ENCODE peak calls at places on chromosomes 1 and 21, in seven cellular contexts. One of them, this sample, is unnamed.

GRCh38 chr1:211092955-211093354 is 41.0 kb downstream of the KCNH1 start:
- DNase-seq in hepatocyte: no peak
- DNase-seq in GM23338: no peak
- DNase-seq in HCT116: no peak
- DNase-seq in GM23248: no peak
- DNase-seq in PC-3: no peak
- DNase-seq in neural progenitor cell: no peak
- DNase-seq in this sample: no peak

GRCh38 chr1:23567996-23568607 is 8.8 kb upstream of the ID3 start:
- DNase-seq in hepatocyte: no peak
- DNase-seq in GM23338: peak; percentile 70
- DNase-seq in HCT116: no peak
- DNase-seq in GM23248: peak; percentile 49
- DNase-seq in PC-3: no peak
- DNase-seq in neural progenitor cell: peak; percentile 92
- DNase-seq in this sample: no peak

GRCh38 chr1:59526240-59526639 is 229.3 kb downstream of the FGGY start:
- DNase-seq in hepatocyte: no peak
- DNase-seq in GM23338: no peak
- DNase-seq in HCT116: no peak
- DNase-seq in GM23248: peak; percentile 37
- DNase-seq in PC-3: peak; percentile 28
- DNase-seq in neural progenitor cell: no peak
- DNase-seq in this sample: no peak

GRCh38 chr1:63782982-63783381 is 9.2 kb downstream of the ROR1 start:
- DNase-seq in hepatocyte: no peak
- DNase-seq in GM23338: peak; percentile 83
- DNase-seq in HCT116: no peak
- DNase-seq in GM23248: no peak
- DNase-seq in PC-3: no peak
- DNase-seq in neural progenitor cell: no peak
- DNase-seq in this sample: no peak

GRCh38 chr1:150808134-150808533 is at the start of gene CTSK:
- DNase-seq in hepatocyte: peak; percentile 12
- DNase-seq in GM23338: peak; percentile 21
- DNase-seq in HCT116: no peak
- DNase-seq in GM23248: peak; percentile 77
- DNase-seq in PC-3: no peak
- DNase-seq in neural progenitor cell: no peak
- DNase-seq in this sample: no peak

GRCh38 chr1:32972814-32973428 is 8.3 kb upstream of the RNF19B start:
- DNase-seq in hepatocyte: peak; percentile 73
- DNase-seq in GM23338: peak; percentile 93
- DNase-seq in HCT116: no peak
- DNase-seq in GM23248: peak; percentile 63
- DNase-seq in PC-3: peak; percentile 67
- DNase-seq in neural progenitor cell: peak; percentile 91
- DNase-seq in this sample: no peak

GRCh38 chr1:244150665-244151064 is 99.6 kb downstream of the ZBTB18 start:
- DNase-seq in hepatocyte: no peak
- DNase-seq in GM23338: no peak
- DNase-seq in HCT116: no peak
- DNase-seq in GM23248: no peak
- DNase-seq in PC-3: no peak
- DNase-seq in neural progenitor cell: no peak
- DNase-seq in this sample: no peak

GRCh38 chr21:45910155-45910547 is 71.4 kb upstream of the COL6A1 start:
- DNase-seq in hepatocyte: no peak
- DNase-seq in GM23338: no peak
- DNase-seq in HCT116: no peak
- DNase-seq in GM23248: no peak
- DNase-seq in PC-3: no peak
- DNase-seq in neural progenitor cell: no peak
- DNase-seq in this sample: no peak

GRCh38 chr1:232011961-232012360 is 385.4 kb downstream of the DISC1 start:
- DNase-seq in hepatocyte: no peak
- DNase-seq in GM23338: no peak
- DNase-seq in HCT116: no peak
- DNase-seq in GM23248: peak; percentile 51
- DNase-seq in PC-3: no peak
- DNase-seq in neural progenitor cell: no peak
- DNase-seq in this sample: no peak

GRCh38 chr1:75130312-75130677 is 3.9 kb upstream of the LHX8 start:
- DNase-seq in hepatocyte: no peak
- DNase-seq in GM23338: peak; percentile 70
- DNase-seq in HCT116: no peak
- DNase-seq in GM23248: no peak
- DNase-seq in PC-3: no peak
- DNase-seq in neural progenitor cell: peak; percentile 68
- DNase-seq in this sample: no peak

GRCh38 chr1:183651621-183652020 is 1.5 kb downstream of the APOBEC4 start:
- DNase-seq in hepatocyte: no peak
- DNase-seq in GM23338: no peak
- DNase-seq in HCT116: no peak
- DNase-seq in GM23248: no peak
- DNase-seq in PC-3: no peak
- DNase-seq in neural progenitor cell: no peak
- DNase-seq in this sample: no peak

GRCh38 chr21:36203603-36203889 is 46.9 kb downstream of the DOP1B start:
- DNase-seq in hepatocyte: peak; percentile 81
- DNase-seq in GM23338: no peak
- DNase-seq in HCT116: peak; percentile 59
- DNase-seq in GM23248: peak; percentile 96
- DNase-seq in PC-3: peak; percentile 86
- DNase-seq in neural progenitor cell: no peak
- DNase-seq in this sample: peak; percentile 37

DNA sequence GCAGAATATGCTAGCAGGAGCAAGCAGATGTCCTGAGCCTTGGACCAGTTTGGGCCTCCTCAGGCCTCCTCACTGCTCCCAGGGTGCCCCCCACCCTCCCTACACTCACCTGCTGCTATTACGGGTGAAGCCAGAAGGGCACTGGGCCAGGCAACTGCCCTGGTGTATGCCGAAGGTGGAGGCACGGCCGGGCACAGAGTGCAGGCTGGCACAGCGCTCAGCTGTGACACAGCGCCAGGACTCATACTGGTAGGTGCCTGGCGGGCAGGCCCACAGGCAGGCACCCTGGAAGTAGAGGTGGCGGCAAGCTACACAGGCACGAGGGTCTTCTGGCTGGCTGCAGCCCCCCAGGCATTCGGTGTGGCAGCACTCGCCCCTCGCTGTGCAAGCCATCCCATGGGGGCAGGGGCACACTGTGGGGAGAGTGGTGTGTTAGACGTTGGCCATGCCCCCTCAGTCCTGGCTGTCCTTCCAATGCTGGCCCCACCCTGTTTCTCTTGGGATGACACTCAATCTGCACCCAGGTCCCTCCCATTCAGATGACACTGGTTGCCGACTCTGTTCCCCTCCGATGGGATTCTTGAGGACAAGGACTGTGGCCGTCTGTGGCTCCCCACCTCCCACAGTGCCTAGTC is 7.0 kb downstream of the INSRR start:
- DNase-seq in hepatocyte: no peak
- DNase-seq in GM23338: no peak
- DNase-seq in HCT116: no peak
- DNase-seq in GM23248: no peak
- DNase-seq in PC-3: no peak
- DNase-seq in neural progenitor cell: no peak
- DNase-seq in this sample: no peak
- TF ChIP-seq EZH2phosphoT487 in hepatocyte: no peak
- TF ChIP-seq EZH2phosphoT487 in GM23338: no peak
- TF ChIP-seq EZH2phosphoT487 in HCT116: no peak
- TF ChIP-seq EZH2phosphoT487 in GM23248: no peak
- TF ChIP-seq EZH2phosphoT487 in PC-3: no peak
- TF ChIP-seq EZH2phosphoT487 in neural progenitor cell: no peak
- TF ChIP-seq EZH2phosphoT487 in this sample: no peak

GRCh38 chr21:42059141-42059540 is 12.0 kb upstream of the UMODL1 start:
- DNase-seq in hepatocyte: no peak
- DNase-seq in GM23338: no peak
- DNase-seq in HCT116: no peak
- DNase-seq in GM23248: no peak
- DNase-seq in PC-3: no peak
- DNase-seq in neural progenitor cell: no peak
- DNase-seq in this sample: no peak
- TF ChIP-seq EZH2 in hepatocyte: no peak
- TF ChIP-seq EZH2 in GM23338: no peak
- TF ChIP-seq EZH2 in HCT116: no peak
- TF ChIP-seq EZH2 in GM23248: no peak
- TF ChIP-seq EZH2 in PC-3: no peak
- TF ChIP-seq EZH2 in neural progenitor cell: no peak
- TF ChIP-seq EZH2 in this sample: no peak

DNA sequence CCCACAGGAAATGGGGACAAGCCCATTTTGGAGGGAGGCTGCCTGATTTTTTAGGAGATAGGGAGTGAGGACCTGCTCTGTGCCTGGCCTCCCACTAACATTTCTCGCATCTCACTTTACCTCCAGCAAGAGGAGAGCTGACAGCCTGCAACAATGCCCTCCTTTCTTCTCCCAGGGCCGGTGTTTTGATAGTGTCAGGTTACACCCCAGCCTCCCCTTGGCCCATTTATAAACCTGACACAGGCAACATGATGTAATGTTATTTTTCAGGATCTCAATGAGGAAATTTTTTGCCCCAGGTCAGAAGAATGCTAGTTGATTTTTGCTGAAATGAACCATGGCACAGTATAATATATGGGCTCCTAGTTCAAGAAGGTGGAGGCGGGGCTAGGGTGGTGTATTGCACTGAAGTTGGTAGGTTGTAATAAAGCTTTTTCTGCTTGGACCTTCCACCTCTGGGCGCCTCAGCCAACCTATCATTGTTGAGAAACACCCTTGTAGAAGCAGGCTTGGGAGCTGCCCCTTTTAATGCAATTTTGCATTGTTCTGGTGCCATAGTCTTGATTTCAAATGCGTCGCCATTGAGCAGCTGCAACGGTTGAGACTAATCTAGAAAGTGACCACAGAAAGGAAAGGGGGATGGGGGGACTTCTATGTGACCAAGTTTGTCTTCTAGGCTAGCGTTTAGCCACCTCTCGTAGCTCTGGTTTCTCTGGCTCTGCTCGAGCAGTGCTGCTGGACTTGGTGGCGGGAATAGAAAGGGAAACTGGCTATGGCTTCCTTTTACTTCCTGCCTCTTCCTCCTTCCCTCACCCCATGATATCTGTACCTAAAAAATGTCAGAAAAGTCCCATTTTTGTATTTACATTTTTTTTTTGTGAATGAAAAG is 53.0 kb downstream of the PBX1 start:
- DNase-seq in hepatocyte: peak; percentile 54
- DNase-seq in GM23338: peak; percentile 71
- DNase-seq in HCT116: peak; percentile 71
- DNase-seq in GM23248: peak; percentile 57
- DNase-seq in PC-3: peak; percentile 93
- DNase-seq in neural progenitor cell: peak; percentile 69
- DNase-seq in this sample: no peak
- H3K4me2 ChIP-seq in hepatocyte: peak overlapping the region; percentile 36
- H3K4me2 ChIP-seq in GM23338: peak overlapping the region; percentile 65
- H3K4me2 ChIP-seq in HCT116: peak overlapping the region; percentile 57
- H3K4me2 ChIP-seq in GM23248: peak overlapping the region; percentile 16
- H3K4me2 ChIP-seq in PC-3: peak overlapping the region; percentile 79
- H3K4me2 ChIP-seq in neural progenitor cell: peak overlapping the region; percentile 59
- H3K4me2 ChIP-seq in this sample: no peak overlapping the region

GRCh38 chr1:236394905-236395779 is 1.1 kb downstream of the EDARADD start:
- DNase-seq in hepatocyte: peak; percentile 44
- DNase-seq in GM23338: peak; percentile 77
- DNase-seq in HCT116: no peak
- DNase-seq in GM23248: peak; percentile 45
- DNase-seq in PC-3: peak; percentile 16
- DNase-seq in neural progenitor cell: peak; percentile 71
- DNase-seq in this sample: no peak

GRCh38 chr1:236396665-236397043 is 2.6 kb downstream of the EDARADD start:
- DNase-seq in hepatocyte: no peak
- DNase-seq in GM23338: no peak
- DNase-seq in HCT116: no peak
- DNase-seq in GM23248: no peak
- DNase-seq in PC-3: no peak
- DNase-seq in neural progenitor cell: no peak
- DNase-seq in this sample: no peak

GRCh38 chr1:236395780-236396664 is 1.9 kb downstream of the EDARADD start:
- DNase-seq in hepatocyte: no peak
- DNase-seq in GM23338: peak; percentile 54
- DNase-seq in HCT116: no peak
- DNase-seq in GM23248: no peak
- DNase-seq in PC-3: no peak
- DNase-seq in neural progenitor cell: peak; percentile 47
- DNase-seq in this sample: no peak

GRCh38 chr1:236392182-236392581 is 1.9 kb upstream of the EDARADD start:
- DNase-seq in hepatocyte: no peak
- DNase-seq in GM23338: no peak
- DNase-seq in HCT116: no peak
- DNase-seq in GM23248: no peak
- DNase-seq in PC-3: no peak
- DNase-seq in neural progenitor cell: no peak
- DNase-seq in this sample: no peak

GRCh38 chr1:236394016-236394481 is at the start of gene EDARADD:
- DNase-seq in hepatocyte: no peak
- DNase-seq in GM23338: no peak
- DNase-seq in HCT116: no peak
- DNase-seq in GM23248: peak; percentile 68
- DNase-seq in PC-3: peak; percentile 6
- DNase-seq in neural progenitor cell: no peak
- DNase-seq in this sample: no peak
- TF ChIP-seq EZH2phosphoT487 in hepatocyte: no peak
- TF ChIP-seq EZH2phosphoT487 in GM23338: no peak
- TF ChIP-seq EZH2phosphoT487 in HCT116: no peak
- TF ChIP-seq EZH2phosphoT487 in GM23248: no peak
- TF ChIP-seq EZH2phosphoT487 in PC-3: no peak
- TF ChIP-seq EZH2phosphoT487 in neural progenitor cell: no peak
- TF ChIP-seq EZH2phosphoT487 in this sample: no peak

DNA sequence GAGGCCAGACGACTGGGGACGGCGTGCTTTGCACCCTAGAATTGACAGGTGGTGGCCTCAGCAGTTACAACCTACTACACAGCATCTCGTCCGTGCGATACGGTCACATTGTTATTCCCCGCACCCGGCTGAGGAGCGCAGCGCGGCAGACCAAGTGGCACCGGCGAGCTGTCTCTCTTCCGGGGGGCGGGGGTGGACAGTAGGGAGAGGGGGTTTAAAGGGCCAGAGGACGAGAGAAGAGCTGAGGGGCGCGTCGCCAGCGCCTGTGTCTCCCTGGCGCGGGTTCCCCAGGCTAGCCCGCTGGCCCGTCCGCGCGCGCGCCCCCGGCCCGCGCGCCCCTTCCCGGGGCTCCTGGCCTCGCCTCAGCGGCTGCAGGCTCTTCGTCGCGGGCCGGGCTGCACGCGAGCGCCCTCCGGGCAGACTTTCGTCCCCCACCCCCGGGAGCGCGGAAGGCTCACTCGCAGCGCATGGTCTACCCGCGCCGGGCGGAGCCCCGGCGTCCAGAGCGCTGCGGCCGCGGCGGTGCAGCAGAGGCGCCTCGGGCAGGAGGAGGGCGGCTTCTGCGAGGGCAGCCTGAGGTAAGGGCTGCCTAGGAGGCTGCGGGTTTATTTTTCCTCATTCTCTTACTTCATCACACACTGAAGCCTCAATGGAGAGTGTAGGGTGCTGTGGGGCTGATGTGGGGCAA is at the start of gene PDE4B:
- DNase-seq in hepatocyte: peak; percentile 19
- DNase-seq in GM23338: peak; percentile 65
- DNase-seq in HCT116: no peak
- DNase-seq in GM23248: peak; percentile 74
- DNase-seq in PC-3: no peak
- DNase-seq in neural progenitor cell: peak; percentile 81
- DNase-seq in this sample: no peak
- TF ChIP-seq EZH2 in hepatocyte: peak; percentile 31
- TF ChIP-seq EZH2 in GM23338: peak; percentile 73
- TF ChIP-seq EZH2 in HCT116: no peak
- TF ChIP-seq EZH2 in GM23248: no peak
- TF ChIP-seq EZH2 in PC-3: no peak
- TF ChIP-seq EZH2 in neural progenitor cell: peak; percentile 72
- TF ChIP-seq EZH2 in this sample: no peak

GRCh38 chr1:186957339-186957738 is 128.6 kb downstream of the PLA2G4A start:
- DNase-seq in hepatocyte: no peak
- DNase-seq in GM23338: no peak
- DNase-seq in HCT116: no peak
- DNase-seq in GM23248: peak; percentile 39
- DNase-seq in PC-3: no peak
- DNase-seq in neural progenitor cell: no peak
- DNase-seq in this sample: no peak
- H3K4me2 ChIP-seq in hepatocyte: no peak overlapping the region
- H3K4me2 ChIP-seq in GM23338: no peak overlapping the region
- H3K4me2 ChIP-seq in HCT116: no peak overlapping the region
- H3K4me2 ChIP-seq in GM23248: no peak overlapping the region
- H3K4me2 ChIP-seq in PC-3: no peak overlapping the region
- H3K4me2 ChIP-seq in neural progenitor cell: no peak overlapping the region
- H3K4me2 ChIP-seq in this sample: no peak overlapping the region

This sample was measured in MM.1S.